ENCODE peak calls at places on chromosomes 13 and 19, in eight cellular contexts. H is heart left ventricle, P is ovary, N is tibial nerve, Y is uterus, A is adrenal gland, C is stomach, X is breast epithelium. M is an unnamed sample.

GRCh38 chr19:48493718-48494515 is 17.7 kb downstream of the LMTK3 start:
- DNase-seq in N (no peak), A (no peak), Y (no peak), X (no peak), P (no peak), C (no peak), H (no peak), M (no peak)

GRCh38 chr13:46389985-46390384 is 2.9 kb upstream of the RUBCNL start:
- DNase-seq in X (no peak), P (no peak), H (no peak), A (peak; percentile 33), C (no peak), N (peak; percentile 26), Y (no peak), M (peak; percentile 18)

GRCh38 chr13:22107549-22107948 is 436.7 kb downstream of the FGF9 start:
- DNase-seq in A (no peak), Y (no peak), C (no peak), X (no peak), P (no peak), N (no peak), H (no peak), M (peak; percentile 45)

GRCh38 chr13:97976551-97977375 is 23.3 kb downstream of the IPO5 start:
- DNase-seq in Y (no peak), N (no peak), A (peak; percentile 28), H (peak; percentile 64), C (no peak), X (peak; percentile 66), P (no peak), M (no peak)

GRCh38 chr13:43140985-43141384 is 117.6 kb downstream of the DNAJC15 start:
- DNase-seq in H (no peak), P (no peak), A (no peak), C (no peak), Y (no peak), N (no peak), X (no peak), M (no peak)

GRCh38 chr19:6472713-6473112 is 8.6 kb downstream of the CRB3 start:
- DNase-seq in N (no peak), P (no peak), A (no peak), C (no peak), X (no peak), Y (no peak), H (no peak), M (no peak)

GRCh38 chr13:61766667-61767058 is 351.0 kb upstream of the PCDH20 start:
- DNase-seq in N (no peak), A (no peak), X (no peak), C (no peak), Y (no peak), P (no peak), H (peak; percentile 32), M (no peak)

GRCh38 chr13:24900507-24900906 is 136.5 kb downstream of the RNF17 start:
- DNase-seq in P (no peak), X (no peak), C (no peak), N (no peak), H (no peak), A (no peak), Y (no peak), M (no peak)

GRCh38 chr19:2215281-2215751 is 20.8 kb downstream of the PLEKHJ1 start:
- DNase-seq in H (no peak), N (no peak), C (no peak), X (no peak), P (no peak), A (no peak), Y (no peak), M (no peak)

GRCh38 chr13:60398949-60399589 is 2.0 kb downstream of the TDRD3 start:
- DNase-seq in A (no peak), X (no peak), H (no peak), Y (no peak), N (no peak), C (peak; percentile 30), P (no peak), M (no peak)

GRCh38 chr19:46378268-46378667 is 31.4 kb downstream of the PPP5C start:
- DNase-seq in X (no peak), H (no peak), Y (no peak), P (no peak), C (no peak), A (no peak), N (no peak), M (peak; percentile 61)

GRCh38 chr13:94917814-94918213 is 205.5 kb upstream of the SOX21 start:
- DNase-seq in X (no peak), H (no peak), P (no peak), C (no peak), N (no peak), Y (no peak), A (no peak), M (no peak)

GRCh38 chr19:4016486-4016885 is 8.9 kb downstream of the PIAS4 start:
- DNase-seq in P (no peak), X (no peak), A (no peak), H (no peak), C (no peak), Y (no peak), N (no peak), M (no peak)

GRCh38 chr19:4015705-4016402 is 8.3 kb downstream of the PIAS4 start:
- DNase-seq in P (peak; percentile 75), N (no peak), Y (peak; percentile 63), H (no peak), X (peak; percentile 72), C (no peak), A (peak; percentile 88), M (peak; percentile 41)

GRCh38 chr19:4018775-4019504 is 11.4 kb downstream of the PIAS4 start:
- DNase-seq in Y (no peak), P (no peak), X (no peak), N (no peak), C (no peak), H (no peak), A (no peak), M (no peak)

GRCh38 chr19:4018140-4018613 is 10.6 kb downstream of the PIAS4 start:
- DNase-seq in P (no peak), C (no peak), X (no peak), Y (no peak), N (no peak), H (no peak), A (no peak), M (no peak)

GRCh38 chr19:4016903-4017638 is 9.5 kb downstream of the PIAS4 start:
- DNase-seq in X (no peak), H (no peak), P (no peak), Y (no peak), C (no peak), A (no peak), N (no peak), M (no peak)
- H3K4me1 ChIP-seq in X (peaks cover 20% of the 10 kb centered on the region), H (peaks cover 20% of the 10 kb centered on the region), P (peaks cover 7% of the 10 kb centered on the region), Y (peaks cover 23% of the 10 kb centered on the region), C (peaks cover 83% of the 10 kb centered on the region), A (peaks cover 45% of the 10 kb centered on the region), N (no peaks in the 10 kb centered on the region), M (peaks cover 19% of the 10 kb centered on the region)

GRCh38 chr19:35157431-35157830 is 2.9 kb downstream of the FXYD5 start:
- DNase-seq in N (no peak), P (no peak), A (no peak), H (no peak), Y (no peak), X (no peak), C (no peak), M (no peak)

GRCh38 chr19:35154535-35155406 is at the start of gene FXYD5:
- DNase-seq in H (peak; percentile 85), C (peak; percentile 68), X (peak; percentile 72), N (no peak), A (peak; percentile 58), Y (peak; percentile 63), P (peak; percentile 43), M (no peak)

GRCh38 chr19:35155441-35155840 is 906 bp downstream of the FXYD5 start:
- DNase-seq in N (no peak), Y (no peak), A (no peak), P (no peak), X (no peak), H (peak; percentile 73), C (no peak), M (no peak)

GRCh38 chr19:35155981-35156672 is 1.6 kb downstream of the FXYD5 start:
- DNase-seq in C (no peak), Y (no peak), H (no peak), N (no peak), P (no peak), X (no peak), A (no peak), M (no peak)

GRCh38 chr19:35156673-35157014 is 2.1 kb downstream of the FXYD5 start:
- DNase-seq in P (no peak), C (no peak), Y (no peak), A (no peak), H (no peak), X (no peak), N (no peak), M (no peak)
- H3K4me3 ChIP-seq in P (no peak overlapping the region), C (no peak overlapping the region), Y (no peak overlapping the region), A (no peak overlapping the region), H (no peak overlapping the region), X (no peak overlapping the region), N (no peak overlapping the region), M (no peak overlapping the region)

DNA sequence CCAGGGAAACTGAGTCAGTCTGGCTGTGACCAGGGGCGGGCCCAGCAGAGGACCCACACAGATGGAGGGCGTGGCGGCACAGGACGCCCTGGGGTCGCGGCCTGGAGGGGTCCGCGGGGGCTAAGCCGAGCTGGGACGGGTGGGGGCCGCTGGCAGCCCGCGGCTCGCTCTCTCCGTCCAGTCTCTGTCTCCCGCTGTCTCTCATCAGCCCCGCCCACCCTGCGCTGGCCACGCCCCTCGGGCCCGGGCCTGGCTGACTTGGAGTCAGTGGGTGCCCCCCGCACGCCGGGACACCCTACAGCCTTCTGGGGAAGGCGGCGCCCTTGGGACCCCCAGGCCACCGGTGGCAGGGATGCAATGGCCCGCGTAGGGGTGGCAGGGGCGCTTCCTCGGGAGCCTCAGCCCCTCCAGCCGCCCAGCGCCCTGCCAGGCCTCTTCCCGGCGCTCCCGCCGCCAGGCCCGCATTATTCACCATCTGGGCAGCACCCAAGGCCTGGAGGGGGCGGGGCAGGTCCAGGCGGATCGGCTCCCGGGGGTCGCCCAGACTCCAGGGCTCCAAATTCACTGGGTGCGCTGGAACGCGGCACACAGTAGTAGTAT is at the start of gene TBXA2R:
- DNase-seq in N (peak; percentile 78), P (peak; percentile 91), X (no peak), A (peak; percentile 90), C (peak; percentile 64), H (peak; percentile 89), Y (peak; percentile 86), M (peak; percentile 33)
- TF ChIP-seq POLR2A in N (peak; percentile 52), P (no peak), X (no peak), A (peak; percentile 57), C (no peak), H (no peak), Y (peak; percentile 50), M (peak; percentile 19)

GRCh38 chr19:43762814-43763213 is 8.1 kb upstream of the SMG9 start:
- DNase-seq in Y (no peak), H (peak; percentile 4), C (no peak), P (no peak), X (no peak), A (no peak), N (no peak), M (no peak)
- H3K4me1 ChIP-seq in Y (no peaks in the 10 kb centered on the region), H (no peaks in the 10 kb centered on the region), C (peaks cover 46% of the 10 kb centered on the region), P (no peaks in the 10 kb centered on the region), X (peaks cover 9% of the 10 kb centered on the region), A (peaks cover 24% of the 10 kb centered on the region), N (no peaks in the 10 kb centered on the region), M (peaks cover 9% of the 10 kb centered on the region)